ENCODE peak calls at places on chromosomes 16 and 17, in ten cellular contexts. Y is endothelial cell of umbilical vein, U is A549, M is H54, C is NB4, E is heart left ventricle, S is spleen, H is sigmoid colon, D is transverse colon, N is lower leg skin. F is an unnamed sample.
A peak's percentile ranks its signal among the peaks of the same experiment; 100 is the strongest.

GRCh38 chr17:10744509-10745000 is 14.7 kb upstream of the TMEM220 start:
- DNase-seq in Y (no peak), U (no peak), M (no peak), C (no peak), E (no peak), S (no peak), H (peak; percentile 18), D (no peak), N (no peak), F (peak; percentile 8)

GRCh38 chr16:82585675-82586074 is 41.1 kb upstream of the CDH13 start:
- DNase-seq in Y (no peak), U (no peak), M (peak; percentile 41), C (no peak), E (no peak), S (no peak), H (no peak), D (no peak), N (no peak), F (no peak)

GRCh38 chr17:36921131-36921851 is 16.0 kb upstream of the LHX1 start:
- DNase-seq in Y (no peak), U (peak; percentile 98), M (peak; percentile 89), C (no peak), E (peak; percentile 1), S (no peak), H (no peak), D (no peak), N (no peak), F (no peak)

GRCh38 chr16:373848-374615 is 3.7 kb upstream of the MRPL28 start:
- DNase-seq in Y (no peak), U (no peak), M (no peak), C (no peak), E (no peak), S (peak; percentile 72), H (peak; percentile 63), D (no peak), N (no peak), F (no peak)

GRCh38 chr16:74862743-74863244 is 88.2 kb upstream of the FA2H start:
- DNase-seq in Y (peak; percentile 61), U (peak; percentile 69), M (peak; percentile 42), C (peak; percentile 66), E (no peak), S (no peak), H (no peak), D (no peak), N (no peak), F (peak; percentile 78)

GRCh38 chr16:25210758-25211157 is 6.0 kb upstream of the AQP8 start:
- DNase-seq in Y (no peak), U (no peak), M (peak; percentile 33), C (peak; percentile 93), E (no peak), S (no peak), H (no peak), D (no peak), N (no peak), F (peak; percentile 64)

GRCh38 chr16:55508941-55509920 is at the start of gene LPCAT2:
- DNase-seq in Y (peak; percentile 90), U (peak; percentile 79), M (peak; percentile 87), C (peak; percentile 91), E (peak; percentile 94), S (peak; percentile 92), H (peak; percentile 88), D (peak; percentile 86), N (peak; percentile 79), F (peak; percentile 85)

GRCh38 chr17:10294162-10294561 is 78.6 kb downstream of the MYH13 start:
- DNase-seq in Y (no peak), U (no peak), M (no peak), C (no peak), E (no peak), S (no peak), H (no peak), D (no peak), N (no peak), F (no peak)

GRCh38 chr16:28974007-28974436 is 556 bp upstream of the SPNS1 start:
- DNase-seq in Y (peak; percentile 68), U (peak; percentile 75), M (peak; percentile 71), C (peak; percentile 57), E (no peak), S (peak; percentile 78), H (no peak), D (peak; percentile 59), N (no peak), F (peak; percentile 62)

GRCh38 chr16:62051942-62052341 is 15.7 kb upstream of the CDH8 start:
- DNase-seq in Y (no peak), U (no peak), M (no peak), C (no peak), E (no peak), S (no peak), H (no peak), D (no peak), N (no peak), F (no peak)

GRCh38 chr17:73352261-73352660 is 40.5 kb upstream of the CDC42EP4 start:
- DNase-seq in Y (no peak), U (no peak), M (no peak), C (no peak), E (no peak), S (no peak), H (no peak), D (no peak), N (no peak), F (no peak)

GRCh38 chr17:61139219-61139618 is 260.4 kb upstream of the TBX2 start:
- DNase-seq in Y (no peak), U (no peak), M (peak; percentile 39), C (peak; percentile 84), E (no peak), S (peak; percentile 86), H (no peak), D (peak; percentile 45), N (no peak), F (no peak)

GRCh38 chr16:4260360-4260759 is 12.5 kb downstream of the TFAP4 start:
- DNase-seq in Y (no peak), U (no peak), M (no peak), C (no peak), E (no peak), S (no peak), H (no peak), D (peak; percentile 90), N (no peak), F (no peak)
- TF ChIP-seq POLR2A in Y (no peak), U (no peak), M (no peak), C (no peak), E (no peak), S (no peak), H (no peak), D (peak; percentile 49), N (no peak), F (no peak)

GRCh38 chr16:69345923-69346322 is 5.7 kb downstream of the TMED6 start:
- DNase-seq in Y (no peak), U (no peak), M (no peak), C (no peak), E (no peak), S (no peak), H (no peak), D (no peak), N (no peak), F (no peak)
- TF ChIP-seq POLR2A in Y (no peak), U (no peak), M (no peak), C (no peak), E (no peak), S (no peak), H (no peak), D (no peak), N (no peak), F (no peak)

GRCh38 chr16:31081428-31082351 is 7.1 kb downstream of the PRSS53 start:
- DNase-seq in Y (no peak), U (no peak), M (no peak), C (peak; percentile 41), E (no peak), S (peak; percentile 70), H (peak; percentile 68), D (no peak), N (no peak), F (no peak)
- TF ChIP-seq POLR2A in Y (no peak), U (no peak), M (no peak), C (no peak), E (no peak), S (no peak), H (no peak), D (no peak), N (no peak), F (no peak)

DNA sequence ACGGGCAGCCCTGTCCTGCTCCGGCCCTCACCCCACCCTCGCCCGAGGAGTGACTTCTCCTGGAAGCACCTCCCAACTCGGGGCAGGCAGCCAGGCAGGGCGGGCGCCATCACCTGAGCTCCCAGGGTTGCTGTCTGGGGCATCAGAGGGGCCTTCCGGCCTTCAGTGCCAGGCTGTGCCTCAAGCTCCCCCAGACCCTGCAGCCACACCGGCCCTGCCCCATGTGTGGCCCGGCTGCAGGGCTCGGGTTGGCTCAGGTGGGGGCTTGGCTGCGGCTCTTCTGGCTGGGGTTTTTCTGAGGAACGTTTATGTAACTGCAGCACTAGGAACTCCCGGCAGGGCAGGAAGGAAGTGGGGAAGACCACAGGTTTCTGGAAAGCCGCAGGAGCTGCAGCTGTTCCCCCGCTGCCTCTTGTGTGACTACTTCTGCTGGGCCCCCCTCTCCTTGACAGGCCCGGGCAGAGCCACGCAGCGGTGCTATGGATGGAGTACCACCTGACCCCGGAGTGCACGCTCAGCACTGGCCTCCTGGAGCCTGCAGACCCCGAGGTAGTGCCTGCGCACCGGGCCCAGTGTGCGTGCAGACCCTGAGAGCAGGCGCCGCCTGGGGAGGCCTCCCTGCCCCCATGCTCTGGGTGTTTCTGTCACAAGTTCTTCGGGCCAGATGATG is 45.6 kb downstream of the PRMT7 start:
- DNase-seq in Y (no peak), U (no peak), M (no peak), C (peak; percentile 96), E (peak; percentile 63), S (no peak), H (no peak), D (peak; percentile 78), N (no peak), F (no peak)
- TF ChIP-seq POLR2A in Y (no peak), U (no peak), M (no peak), C (no peak), E (no peak), S (no peak), H (no peak), D (no peak), N (no peak), F (no peak)

GRCh38 chr16:4316732-4317461 is 1.0 kb downstream of the GLIS2 start:
- DNase-seq in Y (peak; percentile 49), U (no peak), M (peak; percentile 94), C (no peak), E (peak; percentile 74), S (no peak), H (peak; percentile 81), D (peak; percentile 30), N (no peak), F (no peak)
- TF ChIP-seq POLR2A in Y (no peak), U (no peak), M (peak; percentile 8), C (no peak), E (peak; percentile 28), S (no peak), H (no peak), D (no peak), N (no peak), F (no peak)

GRCh38 chr16:85921026-85921425 is 22.1 kb downstream of the IRF8 start:
- DNase-seq in Y (no peak), U (no peak), M (no peak), C (no peak), E (peak; percentile 40), S (peak; percentile 52), H (no peak), D (no peak), N (no peak), F (no peak)
- TF ChIP-seq POLR2A in Y (no peak), U (no peak), M (no peak), C (no peak), E (no peak), S (no peak), H (no peak), D (no peak), N (no peak), F (no peak)

F was measured in erythroblast.